ENCODE peak calls at places on chromosomes 5 and 9, in four cellular contexts. L is kidney; J is cardiac muscle cell; G is CD4-positive, alpha-beta memory T cell. P is an unnamed sample. For H3K4me1 and H3K9me3, the result is how much of the 10 kb centered on the place peaks cover.

GRCh38 chr5:180602481-180603075 is 11.3 kb upstream of the SCGB3A1 start:
- DNase-seq in L (no peak), J (no peak), G (no peak), P (no peak)

GRCh38 chr5:58477760-58478159 is 13.5 kb upstream of the GAPT start:
- DNase-seq in L (no peak), J (no peak), G (no peak), P (peak)

GRCh38 chr5:177357459-177358332 is at the start of gene RGS14:
- DNase-seq in L (peak), J (no peak), G (peak), P (peak)

GRCh38 chr5:77893225-77893860 is 117.2 kb upstream of the TBCA start:
- DNase-seq in L (no peak), J (no peak), G (no peak), P (no peak)

GRCh38 chr9:129006328-129007034 is 21.6 kb downstream of the SH3GLB2 start:
- DNase-seq in L (peak), J (peak), G (peak), P (peak)

GRCh38 chr9:119961774-119962408 is 592.7 kb upstream of the BRINP1 start:
- DNase-seq in L (no peak), J (peak), G (no peak), P (peak)

GRCh38 chr9:134912126-134912840 is 5.4 kb downstream of the FCN1 start:
- DNase-seq in L (no peak), J (no peak), G (no peak), P (no peak)

GRCh38 chr9:19998823-19999455 is 210.1 kb upstream of the SLC24A2 start:
- DNase-seq in L (no peak), J (no peak), G (no peak), P (no peak)

GRCh38 chr5:138180183-138180782 is 1.4 kb downstream of the KIF20A start:
- DNase-seq in L (no peak), J (peak), G (peak), P (peak)

GRCh38 chr9:129834489-129835127 is 467 bp downstream of the C9orf78 start:
- DNase-seq in L (peak), J (no peak), G (peak), P (peak)

GRCh38 chr9:134266418-134266817 is 59.8 kb upstream of the RXRA start:
- DNase-seq in L (no peak), J (no peak), G (no peak), P (no peak)

GRCh38 chr9:36911601-36912412 is 122.3 kb downstream of the PAX5 start:
- DNase-seq in L (no peak), J (no peak), G (no peak), P (no peak)

GRCh38 chr5:151799407-151799806 is 27.7 kb downstream of the G3BP1 start:
- DNase-seq in L (no peak), J (no peak), G (no peak), P (no peak)

GRCh38 chr5:98309785-98310566 is 463.5 kb upstream of the RGMB start:
- DNase-seq in L (no peak), J (no peak), G (no peak), P (no peak)

GRCh38 chr5:133995903-133996563 is 8.7 kb downstream of the VDAC1 start:
- DNase-seq in L (no peak), J (no peak), G (no peak), P (no peak)

GRCh38 chr5:80487829-80488708 is at the start of gene FAM151B:
- DNase-seq in L (peak), J (peak), G (peak), P (peak)

GRCh38 chr5:93278876-93279275 is 302.1 kb downstream of the NR2F1-AS1 start:
- DNase-seq in L (no peak), J (no peak), G (no peak), P (no peak)

DNA sequence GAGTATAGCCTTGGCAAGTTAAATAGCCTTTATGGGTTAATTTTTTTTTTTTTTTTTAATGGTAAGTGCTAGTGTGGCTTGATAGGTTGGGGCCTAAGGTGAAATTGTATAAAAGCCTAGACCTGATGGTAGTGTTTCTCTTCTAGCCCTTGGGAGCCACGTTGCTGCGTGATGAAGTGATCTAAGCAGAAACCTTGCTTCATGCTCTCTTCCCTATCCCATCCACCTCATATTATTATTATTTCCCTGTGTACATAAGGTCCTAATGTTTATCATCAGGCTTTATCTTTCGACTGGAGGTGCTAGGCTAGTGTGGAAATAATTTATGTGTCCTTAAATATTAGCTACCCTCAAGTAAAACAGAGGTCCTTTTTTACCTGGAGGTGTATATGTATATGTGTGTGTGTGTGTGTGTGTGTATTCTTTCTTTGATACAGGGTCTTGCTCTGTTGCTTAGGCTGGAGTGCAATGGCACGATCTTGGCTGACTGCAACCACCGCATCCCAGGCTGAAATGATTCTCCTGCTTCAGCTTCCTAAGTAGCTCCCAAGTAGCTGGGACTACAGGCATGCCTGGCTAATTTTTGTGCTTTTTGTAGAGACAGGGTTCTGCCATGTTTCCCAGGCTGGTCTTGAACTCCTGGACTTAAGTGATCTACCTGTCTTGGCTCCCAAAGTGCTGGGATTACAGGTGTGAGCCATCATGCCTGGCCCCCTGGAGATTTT is 3.6 kb downstream of the UGCG start:
- DNase-seq in L (no peak), J (no peak), G (no peak), P (no peak)
- H3K4me1 ChIP-seq in L (under half), J (under half), G (half or more), P (under half)

GRCh38 chr5:59768204-59769040 is 125.1 kb downstream of the PDE4D start:
- DNase-seq in L (peak), J (peak), G (no peak), P (no peak)
- H3K9me3 ChIP-seq in L (under half), J (under half), G (under half), P (under half)

GRCh38 chr5:76388791-76389512 is 14.1 kb upstream of the IQGAP2 start:
- DNase-seq in L (no peak), J (no peak), G (no peak), P (no peak)

GRCh38 chr5:76386360-76386759 is 16.7 kb upstream of the IQGAP2 start:
- DNase-seq in L (peak), J (no peak), G (no peak), P (no peak)

GRCh38 chr5:76388236-76388635 is 14.8 kb upstream of the IQGAP2 start:
- DNase-seq in L (no peak), J (no peak), G (no peak), P (no peak)

GRCh38 chr5:76391014-76391413 is 12.1 kb upstream of the IQGAP2 start:
- DNase-seq in L (no peak), J (no peak), G (peak), P (no peak)

GRCh38 chr5:76389513-76390154 is 13.5 kb upstream of the IQGAP2 start:
- DNase-seq in L (no peak), J (no peak), G (no peak), P (no peak)
- H3K4me1 ChIP-seq in L (under half), J (under half), G (half or more), P (under half)

DNA sequence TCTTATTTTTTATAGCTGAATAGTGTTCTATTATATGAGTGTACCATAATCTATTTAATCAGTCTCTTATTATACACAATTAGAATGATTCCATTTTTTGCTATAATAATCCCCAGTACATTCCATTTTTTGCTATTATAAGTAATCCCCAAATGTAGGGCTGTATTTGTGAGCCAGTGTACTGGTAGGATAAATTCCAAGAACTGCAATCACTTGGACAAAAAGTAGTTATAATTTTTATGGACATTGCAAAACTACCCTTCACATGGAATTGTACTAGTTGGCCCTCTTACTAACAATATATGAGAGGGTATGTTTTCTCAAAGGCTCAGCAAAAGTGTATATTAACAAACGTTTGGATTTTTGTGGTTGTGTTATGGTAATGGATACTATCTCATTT is 481.7 kb upstream of the CLINT1 start:
- DNase-seq in L (no peak), J (no peak), G (no peak), P (no peak)
- H3K9me3 ChIP-seq in L (under half), J (under half), G (under half), P (under half)

GRCh38 chr9:99143661-99144060 is 38.7 kb downstream of the TGFBR1 start:
- DNase-seq in L (no peak), J (no peak), G (no peak), P (no peak)

GRCh38 chr9:99147177-99147576 is 42.3 kb downstream of the TGFBR1 start:
- DNase-seq in L (no peak), J (no peak), G (no peak), P (no peak)

GRCh38 chr9:99144966-99145365 is 40.1 kb downstream of the TGFBR1 start:
- DNase-seq in L (no peak), J (no peak), G (no peak), P (no peak)

GRCh38 chr9:99150456-99151171 is 45.7 kb downstream of the TGFBR1 start:
- DNase-seq in L (no peak), J (no peak), G (no peak), P (no peak)

GRCh38 chr9:99146574-99146973 is 41.7 kb downstream of the TGFBR1 start:
- DNase-seq in L (no peak), J (no peak), G (no peak), P (no peak)
- H3K4me1 ChIP-seq in L (under half), J (under half), G (under half), P (under half)